ENCODE peak calls at places on chromosomes 6 and 20, in five cellular contexts. M is tibial artery, P is EL, Y is GM04503, F is ascending aorta. G is an unnamed sample.

GRCh38 chr6:88573561-88573960 is 389.9 kb downstream of the RNGTT start:
- DNase-seq in M (no peak), P (no peak), Y (no peak), F (no peak), G (no peak)

GRCh38 chr20:49161428-49162152 is 26.5 kb downstream of the STAU1 start:
- DNase-seq in M (no peak), P (peak), Y (no peak), F (no peak), G (peak)

GRCh38 chr20:37741055-37741454 is 47.2 kb downstream of the CTNNBL1 start:
- DNase-seq in M (no peak), P (peak), Y (no peak), F (no peak), G (peak)

GRCh38 chr20:23298155-23298554 is 52.4 kb upstream of the NXT1 start:
- DNase-seq in M (no peak), P (no peak), Y (no peak), F (no peak), G (no peak)

GRCh38 chr20:50438986-50439407 is 71.2 kb upstream of the PTPN1 start:
- DNase-seq in M (peak), P (peak), Y (no peak), F (no peak), G (peak)

GRCh38 chr6:34324738-34325444 is 67.6 kb downstream of the NUDT3 start:
- DNase-seq in M (peak), P (no peak), Y (no peak), F (no peak), G (no peak)

GRCh38 chr6:13367396-13367795 is 39.1 kb upstream of the TBC1D7 start:
- DNase-seq in M (no peak), P (no peak), Y (no peak), F (no peak), G (no peak)

GRCh38 chr6:70375166-70375565 is 38.1 kb upstream of the FAM135A start:
- DNase-seq in M (no peak), P (peak), Y (no peak), F (no peak), G (peak)

GRCh38 chr6:132192646-132193045 is 208.6 kb downstream of the MOXD1 start:
- DNase-seq in M (no peak), P (no peak), Y (no peak), F (no peak), G (no peak)

GRCh38 chr6:145880361-145880760 is 65.8 kb upstream of the FBXO30 start:
- DNase-seq in M (no peak), P (no peak), Y (no peak), F (no peak), G (peak)

GRCh38 chr6:61842005-61842404 is 444.0 kb downstream of the KHDRBS2 start:
- DNase-seq in M (no peak), P (no peak), Y (no peak), F (no peak), G (no peak)

GRCh38 chr6:80547827-80548226 is 441.4 kb downstream of the BCKDHB start:
- DNase-seq in M (no peak), P (peak), Y (peak), F (no peak), G (peak)

GRCh38 chr6:137222376-137222775 is 3.2 kb upstream of the IFNGR1 start:
- DNase-seq in M (no peak), P (no peak), Y (no peak), F (no peak), G (no peak)

GRCh38 chr6:39339557-39340555 is 17.4 kb upstream of the KCNK16 start:
- DNase-seq in M (no peak), P (no peak), Y (no peak), F (no peak), G (no peak)

GRCh38 chr20:25464501-25465204 is 57.2 kb downstream of the GINS1 start:
- DNase-seq in M (no peak), P (no peak), Y (no peak), F (no peak), G (no peak)

GRCh38 chr6:166516256-166516655 is 70.2 kb downstream of the RAMACL start:
- DNase-seq in M (no peak), P (no peak), Y (no peak), F (no peak), G (no peak)

GRCh38 chr20:20500312-20500711 is 132.4 kb downstream of the INSM1 start:
- DNase-seq in M (no peak), P (no peak), Y (no peak), F (no peak), G (no peak)

GRCh38 chr6:35048631-35049083 is 92.5 kb downstream of the TCP11 start:
- DNase-seq in M (peak), P (peak), Y (no peak), F (peak), G (no peak)

GRCh38 chr6:138219398-138219797 is 1.1 kb upstream of the PBOV1 start:
- DNase-seq in M (no peak), P (no peak), Y (no peak), F (no peak), G (no peak)

GRCh38 chr6:157229219-157229607 is 94.1 kb downstream of the TMEM242 start:
- DNase-seq in M (peak), P (no peak), Y (no peak), F (no peak), G (no peak)

GRCh38 chr6:134247271-134247833 is 70.6 kb downstream of the SGK1 start:
- DNase-seq in M (no peak), P (no peak), Y (no peak), F (no peak), G (no peak)

GRCh38 chr6:125984311-125984710 is 2.0 kb upstream of the TRMT11 start:
- DNase-seq in M (no peak), P (peak), Y (peak), F (no peak), G (peak)